ENCODE peak calls at places on chromosomes 2 and 18, in six cellular contexts. One of them, this sample, is unnamed.

GRCh38 chr18:75854808-75855207 is 427.3 kb upstream of the SMIM21 start:
- DNase-seq in neuronal stem cell: no peak
- DNase-seq in mesenchymal stem cell: no peak
- DNase-seq in IMR-90: no peak
- DNase-seq in H9: no peak
- DNase-seq in H1: no peak
- DNase-seq in this sample: no peak

GRCh38 chr2:12099374-12099773 is 352.9 kb downstream of the LPIN1 start:
- DNase-seq in neuronal stem cell: no peak
- DNase-seq in mesenchymal stem cell: no peak
- DNase-seq in H9: no peak
- DNase-seq in IMR-90: no peak
- DNase-seq in H1: no peak
- DNase-seq in this sample: peak; percentile 42

GRCh38 chr2:236117861-236118269 is 50.3 kb downstream of the GBX2 start:
- DNase-seq in H1: no peak
- DNase-seq in H9: no peak
- DNase-seq in mesenchymal stem cell: no peak
- DNase-seq in IMR-90: no peak
- DNase-seq in neuronal stem cell: no peak
- DNase-seq in this sample: no peak

GRCh38 chr18:37721544-37722302 is 156.1 kb upstream of the CELF4 start:
- DNase-seq in IMR-90: no peak
- DNase-seq in H9: no peak
- DNase-seq in H1: no peak
- DNase-seq in mesenchymal stem cell: no peak
- DNase-seq in neuronal stem cell: no peak
- DNase-seq in this sample: no peak

GRCh38 chr2:28134262-28134812 is 243.8 kb downstream of the BABAM2 start:
- DNase-seq in IMR-90: no peak
- DNase-seq in H1: no peak
- DNase-seq in neuronal stem cell: no peak
- DNase-seq in mesenchymal stem cell: no peak
- DNase-seq in H9: no peak
- DNase-seq in this sample: no peak

GRCh38 chr2:86225581-86225980 is 26.3 kb downstream of the MRPL35 start:
- DNase-seq in IMR-90: no peak
- DNase-seq in H1: no peak
- DNase-seq in neuronal stem cell: no peak
- DNase-seq in H9: no peak
- DNase-seq in mesenchymal stem cell: no peak
- DNase-seq in this sample: no peak

GRCh38 chr2:72895759-72896281 is 8.6 kb downstream of the SPR start:
- DNase-seq in H1: no peak
- DNase-seq in H9: no peak
- DNase-seq in mesenchymal stem cell: peak; percentile 24
- DNase-seq in IMR-90: peak; percentile 55
- DNase-seq in neuronal stem cell: no peak
- DNase-seq in this sample: peak; percentile 33

GRCh38 chr2:121090088-121090715 is 194.8 kb downstream of the TFCP2L1 start:
- DNase-seq in H9: no peak
- DNase-seq in IMR-90: no peak
- DNase-seq in neuronal stem cell: no peak
- DNase-seq in H1: no peak
- DNase-seq in mesenchymal stem cell: no peak
- DNase-seq in this sample: no peak

GRCh38 chr2:12856934-12857660 is 140.4 kb downstream of the TRIB2 start:
- DNase-seq in mesenchymal stem cell: peak; percentile 45
- DNase-seq in H9: no peak
- DNase-seq in IMR-90: peak; percentile 75
- DNase-seq in H1: no peak
- DNase-seq in neuronal stem cell: no peak
- DNase-seq in this sample: no peak

GRCh38 chr2:238860966-238861730 is 13.3 kb downstream of the TWIST2 start:
- DNase-seq in IMR-90: no peak
- DNase-seq in mesenchymal stem cell: no peak
- DNase-seq in neuronal stem cell: no peak
- DNase-seq in H1: no peak
- DNase-seq in H9: no peak
- DNase-seq in this sample: peak; percentile 22

GRCh38 chr18:35610089-35610488 is 28.5 kb downstream of the GALNT1 start:
- DNase-seq in H9: no peak
- DNase-seq in neuronal stem cell: no peak
- DNase-seq in H1: no peak
- DNase-seq in IMR-90: no peak
- DNase-seq in mesenchymal stem cell: no peak
- DNase-seq in this sample: no peak

GRCh38 chr2:74020717-74021406 is 36.2 kb downstream of the TET3 start:
- DNase-seq in mesenchymal stem cell: no peak
- DNase-seq in IMR-90: no peak
- DNase-seq in H9: no peak
- DNase-seq in H1: no peak
- DNase-seq in neuronal stem cell: no peak
- DNase-seq in this sample: no peak

GRCh38 chr2:239964399-239965185 is 60.5 kb downstream of the NDUFA10 start:
- DNase-seq in mesenchymal stem cell: no peak
- DNase-seq in H9: no peak
- DNase-seq in IMR-90: no peak
- DNase-seq in H1: no peak
- DNase-seq in neuronal stem cell: no peak
- DNase-seq in this sample: no peak

GRCh38 chr2:190655570-190655969 is 6.7 kb downstream of the NAB1 start:
- DNase-seq in H1: no peak
- DNase-seq in IMR-90: no peak
- DNase-seq in H9: no peak
- DNase-seq in mesenchymal stem cell: no peak
- DNase-seq in neuronal stem cell: no peak
- DNase-seq in this sample: no peak

GRCh38 chr2:170247882-170248393 is 70.0 kb downstream of the MYO3B start:
- DNase-seq in neuronal stem cell: no peak
- DNase-seq in H1: no peak
- DNase-seq in mesenchymal stem cell: no peak
- DNase-seq in IMR-90: no peak
- DNase-seq in H9: no peak
- DNase-seq in this sample: no peak

GRCh38 chr2:226115102-226115831 is 684.4 kb downstream of the IRS1 start:
- DNase-seq in mesenchymal stem cell: peak; percentile 94
- DNase-seq in H9: no peak
- DNase-seq in IMR-90: peak; percentile 99
- DNase-seq in neuronal stem cell: no peak
- DNase-seq in H1: no peak
- DNase-seq in this sample: peak; percentile 73

GRCh38 chr2:170943041-170943440 is 14.0 kb downstream of the GORASP2 start:
- DNase-seq in H9: no peak
- DNase-seq in mesenchymal stem cell: no peak
- DNase-seq in IMR-90: no peak
- DNase-seq in neuronal stem cell: no peak
- DNase-seq in H1: no peak
- DNase-seq in this sample: no peak

GRCh38 chr2:188381614-188382013 is 89.9 kb downstream of the GULP1 start:
- DNase-seq in mesenchymal stem cell: peak; percentile 87
- DNase-seq in H1: no peak
- DNase-seq in H9: no peak
- DNase-seq in neuronal stem cell: no peak
- DNase-seq in IMR-90: peak; percentile 92
- DNase-seq in this sample: peak; percentile 47

GRCh38 chr2:114219501-114219900 is 222.9 kb upstream of the DPP10 start:
- DNase-seq in H1: no peak
- DNase-seq in neuronal stem cell: no peak
- DNase-seq in mesenchymal stem cell: no peak
- DNase-seq in H9: no peak
- DNase-seq in IMR-90: no peak
- DNase-seq in this sample: no peak

GRCh38 chr2:85436836-85437487 is 18.4 kb downstream of the SH2D6 start:
- DNase-seq in H9: no peak
- DNase-seq in H1: no peak
- DNase-seq in IMR-90: no peak
- DNase-seq in neuronal stem cell: no peak
- DNase-seq in mesenchymal stem cell: peak; percentile 41
- DNase-seq in this sample: no peak

GRCh38 chr2:149038442-149039212 is at the start of gene LYPD6B:
- DNase-seq in H1: no peak
- DNase-seq in neuronal stem cell: no peak
- DNase-seq in mesenchymal stem cell: no peak
- DNase-seq in H9: peak; percentile 68
- DNase-seq in IMR-90: no peak
- DNase-seq in this sample: peak; percentile 75

GRCh38 chr2:110960281-110960680 is 160.4 kb upstream of the BCL2L11 start:
- DNase-seq in mesenchymal stem cell: no peak
- DNase-seq in H1: no peak
- DNase-seq in IMR-90: no peak
- DNase-seq in neuronal stem cell: no peak
- DNase-seq in H9: no peak
- DNase-seq in this sample: no peak

GRCh38 chr2:32792416-32792815 is 154.3 kb upstream of the LTBP1 start:
- DNase-seq in H1: no peak
- DNase-seq in IMR-90: no peak
- DNase-seq in mesenchymal stem cell: no peak
- DNase-seq in neuronal stem cell: no peak
- DNase-seq in H9: no peak
- DNase-seq in this sample: no peak

GRCh38 chr2:159797468-159798375 is at the start of gene CD302:
- DNase-seq in H9: peak; percentile 48
- DNase-seq in neuronal stem cell: peak; percentile 35
- DNase-seq in mesenchymal stem cell: peak; percentile 60
- DNase-seq in IMR-90: peak; percentile 45
- DNase-seq in H1: no peak
- DNase-seq in this sample: peak; percentile 53

GRCh38 chr18:59649575-59649974 is 47.6 kb downstream of the CCBE1 start:
- DNase-seq in H1: no peak
- DNase-seq in mesenchymal stem cell: no peak
- DNase-seq in neuronal stem cell: no peak
- DNase-seq in H9: no peak
- DNase-seq in IMR-90: peak; percentile 64
- DNase-seq in this sample: no peak

GRCh38 chr2:148021059-148021985 is at the start of gene MBD5:
- DNase-seq in IMR-90: peak; percentile 58
- DNase-seq in neuronal stem cell: no peak
- DNase-seq in H9: peak; percentile 67
- DNase-seq in H1: peak; percentile 5
- DNase-seq in mesenchymal stem cell: peak; percentile 88
- DNase-seq in this sample: peak; percentile 49

GRCh38 chr2:222399038-222399783 is 25.1 kb upstream of the SGPP2 start:
- DNase-seq in IMR-90: no peak
- DNase-seq in mesenchymal stem cell: peak; percentile 33
- DNase-seq in H9: no peak
- DNase-seq in H1: no peak
- DNase-seq in neuronal stem cell: no peak
- DNase-seq in this sample: no peak

GRCh38 chr2:60764736-60765534 is 8.9 kb downstream of the PAPOLG start:
- DNase-seq in IMR-90: peak; percentile 7
- DNase-seq in H9: no peak
- DNase-seq in neuronal stem cell: no peak
- DNase-seq in mesenchymal stem cell: peak; percentile 5
- DNase-seq in H1: no peak
- DNase-seq in this sample: no peak

GRCh38 chr2:67043781-67044478 is 353.2 kb upstream of the ETAA1 start:
- DNase-seq in mesenchymal stem cell: no peak
- DNase-seq in IMR-90: no peak
- DNase-seq in H1: no peak
- DNase-seq in H9: no peak
- DNase-seq in neuronal stem cell: no peak
- DNase-seq in this sample: no peak

GRCh38 chr2:67050621-67051020 is 346.5 kb upstream of the ETAA1 start:
- DNase-seq in H1: no peak
- DNase-seq in IMR-90: peak; percentile 67
- DNase-seq in H9: no peak
- DNase-seq in neuronal stem cell: no peak
- DNase-seq in mesenchymal stem cell: peak; percentile 79
- DNase-seq in this sample: no peak

GRCh38 chr2:67048314-67048713 is 348.8 kb upstream of the ETAA1 start:
- DNase-seq in mesenchymal stem cell: no peak
- DNase-seq in H1: no peak
- DNase-seq in neuronal stem cell: no peak
- DNase-seq in H9: no peak
- DNase-seq in IMR-90: no peak
- DNase-seq in this sample: no peak

GRCh38 chr2:67041051-67041450 is 356.1 kb upstream of the ETAA1 start:
- DNase-seq in neuronal stem cell: no peak
- DNase-seq in H9: no peak
- DNase-seq in H1: no peak
- DNase-seq in mesenchymal stem cell: peak; percentile 22
- DNase-seq in IMR-90: no peak
- DNase-seq in this sample: no peak

GRCh38 chr2:67046568-67046967 is 350.6 kb upstream of the ETAA1 start:
- DNase-seq in H1: no peak
- DNase-seq in IMR-90: no peak
- DNase-seq in mesenchymal stem cell: no peak
- DNase-seq in H9: no peak
- DNase-seq in neuronal stem cell: no peak
- DNase-seq in this sample: no peak
- H3K9me3 ChIP-seq in H1: no peaks in the 10 kb centered on the region
- H3K9me3 ChIP-seq in IMR-90: no peaks in the 10 kb centered on the region
- H3K9me3 ChIP-seq in mesenchymal stem cell: no peaks in the 10 kb centered on the region
- H3K9me3 ChIP-seq in H9: no peaks in the 10 kb centered on the region
- H3K9me3 ChIP-seq in neuronal stem cell: no peaks in the 10 kb centered on the region
- H3K9me3 ChIP-seq in this sample: no peaks in the 10 kb centered on the region

DNA sequence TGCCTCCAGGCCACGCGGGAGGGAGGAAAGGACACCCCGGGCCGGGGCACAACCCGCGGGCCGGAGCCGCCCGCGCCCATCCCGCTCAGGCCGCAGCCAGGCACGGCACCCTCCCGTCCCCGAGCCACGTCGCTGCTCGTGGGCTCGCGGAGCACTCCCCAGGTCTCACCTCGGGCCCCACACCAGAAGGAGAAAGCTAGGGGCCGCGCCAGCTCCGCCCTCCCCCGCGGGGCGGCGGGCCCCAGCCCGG is 614 bp downstream of the HDLBP start:
- DNase-seq in neuronal stem cell: no peak
- DNase-seq in IMR-90: no peak
- DNase-seq in mesenchymal stem cell: no peak
- DNase-seq in H9: no peak
- DNase-seq in H1: no peak
- DNase-seq in this sample: no peak
- H4K8ac ChIP-seq in neuronal stem cell: no peak overlapping the region
- H4K8ac ChIP-seq in IMR-90: peak overlapping the region; percentile 96
- H4K8ac ChIP-seq in mesenchymal stem cell: peak overlapping the region; percentile 94
- H4K8ac ChIP-seq in H9: no peak overlapping the region
- H4K8ac ChIP-seq in H1: peak overlapping the region; percentile 96
- H4K8ac ChIP-seq in this sample: peak overlapping the region; percentile 97

DNA sequence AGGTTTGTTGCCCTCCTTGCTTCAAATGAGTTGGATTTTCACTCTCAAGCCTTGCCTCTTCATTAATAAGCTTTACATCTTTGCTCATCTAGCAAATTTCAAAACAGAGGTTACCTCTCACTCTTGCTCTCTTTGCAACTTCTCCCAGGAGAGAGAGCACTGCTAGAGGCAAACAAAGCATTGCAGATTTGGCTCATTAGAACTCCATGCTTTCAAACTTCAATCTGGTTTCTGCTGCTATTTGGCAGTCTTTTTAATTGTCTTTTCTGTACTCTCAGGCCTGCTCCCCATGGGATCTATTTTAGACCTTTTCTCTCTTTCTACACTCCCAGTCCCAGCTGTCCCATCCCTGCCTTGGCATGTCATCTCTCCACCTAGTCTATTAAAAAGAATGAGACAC is 15.1 kb downstream of the KCNJ3 start:
- DNase-seq in mesenchymal stem cell: no peak
- DNase-seq in IMR-90: no peak
- DNase-seq in H1: no peak
- DNase-seq in H9: no peak
- DNase-seq in neuronal stem cell: no peak
- DNase-seq in this sample: no peak
- H2BK120ac ChIP-seq in mesenchymal stem cell: no peak overlapping the region
- H2BK120ac ChIP-seq in IMR-90: no peak overlapping the region
- H2BK120ac ChIP-seq in H1: no peak overlapping the region
- H2BK120ac ChIP-seq in H9: no peak overlapping the region
- H2BK120ac ChIP-seq in neuronal stem cell: no peak overlapping the region
- H2BK120ac ChIP-seq in this sample: no peak overlapping the region

GRCh38 chr18:33863912-33864311 is 285.9 kb downstream of the ASXL3 start:
- DNase-seq in mesenchymal stem cell: no peak
- DNase-seq in H9: no peak
- DNase-seq in H1: no peak
- DNase-seq in IMR-90: no peak
- DNase-seq in neuronal stem cell: no peak
- DNase-seq in this sample: no peak
- H3K9me3 ChIP-seq in mesenchymal stem cell: peaks cover 11% of the 10 kb centered on the region
- H3K9me3 ChIP-seq in H9: peaks cover 18% of the 10 kb centered on the region
- H3K9me3 ChIP-seq in H1: peaks cover 11% of the 10 kb centered on the region
- H3K9me3 ChIP-seq in IMR-90: peaks cover 6% of the 10 kb centered on the region
- H3K9me3 ChIP-seq in neuronal stem cell: peaks cover 11% of the 10 kb centered on the region
- H3K9me3 ChIP-seq in this sample: peaks cover 6% of the 10 kb centered on the region

This sample was measured in trophoblast cell.